ENCODE peak calls at places on chromosome 3, in ten cellular contexts. One of them, this sample, is unnamed.

GRCh38 chr3:127373701-127374625 is 86.1 kb upstream of the PRR20G start:
- DNase-seq in activated B cell treated with CpG ODN at 0.5 μM for 24 hours: no peak
- DNase-seq in ovary: no peak
- DNase-seq in foreskin fibroblast: no peak
- DNase-seq in H9: peak
- DNase-seq in HepG2: no peak
- DNase-seq in astrocyte of the spinal cord: no peak
- DNase-seq in psoas muscle: no peak
- DNase-seq in GM10248: peak
- DNase-seq in progenitor cell of endocrine pancreas: no peak
- DNase-seq in this sample: no peak

GRCh38 chr3:149971403-149972075 is 844 bp upstream of the PFN2 start:
- DNase-seq in activated B cell treated with CpG ODN at 0.5 μM for 24 hours: no peak
- DNase-seq in ovary: peak
- DNase-seq in foreskin fibroblast: peak
- DNase-seq in H9: peak
- DNase-seq in HepG2: peak
- DNase-seq in astrocyte of the spinal cord: no peak
- DNase-seq in psoas muscle: peak
- DNase-seq in GM10248: peak
- DNase-seq in progenitor cell of endocrine pancreas: no peak
- DNase-seq in this sample: no peak

GRCh38 chr3:69535613-69536012 is 149.7 kb upstream of the FRMD4B start:
- DNase-seq in activated B cell treated with CpG ODN at 0.5 μM for 24 hours: no peak
- DNase-seq in ovary: no peak
- DNase-seq in foreskin fibroblast: no peak
- DNase-seq in H9: peak
- DNase-seq in HepG2: no peak
- DNase-seq in astrocyte of the spinal cord: no peak
- DNase-seq in psoas muscle: no peak
- DNase-seq in GM10248: no peak
- DNase-seq in progenitor cell of endocrine pancreas: no peak
- DNase-seq in this sample: no peak

GRCh38 chr3:159804726-159805410 is 183.8 kb upstream of the IL12A start:
- DNase-seq in activated B cell treated with CpG ODN at 0.5 μM for 24 hours: no peak
- DNase-seq in ovary: peak
- DNase-seq in foreskin fibroblast: peak
- DNase-seq in H9: peak
- DNase-seq in HepG2: peak
- DNase-seq in astrocyte of the spinal cord: peak
- DNase-seq in psoas muscle: peak
- DNase-seq in GM10248: peak
- DNase-seq in progenitor cell of endocrine pancreas: peak
- DNase-seq in this sample: peak

GRCh38 chr3:119018690-119019463 is 15.8 kb downstream of the IGSF11 start:
- DNase-seq in activated B cell treated with CpG ODN at 0.5 μM for 24 hours: no peak
- DNase-seq in ovary: no peak
- DNase-seq in foreskin fibroblast: no peak
- DNase-seq in H9: no peak
- DNase-seq in HepG2: no peak
- DNase-seq in astrocyte of the spinal cord: no peak
- DNase-seq in psoas muscle: peak
- DNase-seq in GM10248: no peak
- DNase-seq in progenitor cell of endocrine pancreas: no peak
- DNase-seq in this sample: no peak

GRCh38 chr3:159805411-159805772 is 183.2 kb upstream of the IL12A start:
- DNase-seq in activated B cell treated with CpG ODN at 0.5 μM for 24 hours: no peak
- DNase-seq in ovary: no peak
- DNase-seq in foreskin fibroblast: no peak
- DNase-seq in H9: no peak
- DNase-seq in HepG2: no peak
- DNase-seq in astrocyte of the spinal cord: no peak
- DNase-seq in psoas muscle: no peak
- DNase-seq in GM10248: no peak
- DNase-seq in progenitor cell of endocrine pancreas: no peak
- DNase-seq in this sample: no peak

GRCh38 chr3:126512916-126513650 is 4.5 kb downstream of the UROC1 start:
- DNase-seq in activated B cell treated with CpG ODN at 0.5 μM for 24 hours: no peak
- DNase-seq in ovary: no peak
- DNase-seq in foreskin fibroblast: no peak
- DNase-seq in H9: no peak
- DNase-seq in HepG2: no peak
- DNase-seq in astrocyte of the spinal cord: no peak
- DNase-seq in psoas muscle: peak
- DNase-seq in GM10248: no peak
- DNase-seq in progenitor cell of endocrine pancreas: no peak
- DNase-seq in this sample: no peak

GRCh38 chr3:82875401-82875800 is 1114.0 kb upstream of the GBE1 start:
- DNase-seq in activated B cell treated with CpG ODN at 0.5 μM for 24 hours: no peak
- DNase-seq in ovary: no peak
- DNase-seq in foreskin fibroblast: no peak
- DNase-seq in H9: no peak
- DNase-seq in HepG2: no peak
- DNase-seq in astrocyte of the spinal cord: peak
- DNase-seq in psoas muscle: no peak
- DNase-seq in GM10248: no peak
- DNase-seq in progenitor cell of endocrine pancreas: no peak
- DNase-seq in this sample: no peak

GRCh38 chr3:151425640-151426336 is 35.1 kb downstream of the IGSF10 start:
- DNase-seq in activated B cell treated with CpG ODN at 0.5 μM for 24 hours: no peak
- DNase-seq in ovary: no peak
- DNase-seq in foreskin fibroblast: no peak
- DNase-seq in H9: no peak
- DNase-seq in HepG2: no peak
- DNase-seq in astrocyte of the spinal cord: no peak
- DNase-seq in psoas muscle: no peak
- DNase-seq in GM10248: peak
- DNase-seq in progenitor cell of endocrine pancreas: no peak
- DNase-seq in this sample: no peak

GRCh38 chr3:151423091-151423490 is 37.8 kb downstream of the IGSF10 start:
- DNase-seq in activated B cell treated with CpG ODN at 0.5 μM for 24 hours: no peak
- DNase-seq in ovary: no peak
- DNase-seq in foreskin fibroblast: no peak
- DNase-seq in H9: no peak
- DNase-seq in HepG2: no peak
- DNase-seq in astrocyte of the spinal cord: no peak
- DNase-seq in psoas muscle: no peak
- DNase-seq in GM10248: no peak
- DNase-seq in progenitor cell of endocrine pancreas: no peak
- DNase-seq in this sample: no peak

GRCh38 chr3:151428386-151428785 is 32.5 kb downstream of the IGSF10 start:
- DNase-seq in activated B cell treated with CpG ODN at 0.5 μM for 24 hours: no peak
- DNase-seq in ovary: no peak
- DNase-seq in foreskin fibroblast: no peak
- DNase-seq in H9: no peak
- DNase-seq in HepG2: no peak
- DNase-seq in astrocyte of the spinal cord: no peak
- DNase-seq in psoas muscle: no peak
- DNase-seq in GM10248: no peak
- DNase-seq in progenitor cell of endocrine pancreas: no peak
- DNase-seq in this sample: no peak

GRCh38 chr3:151421956-151422355 is 37.4 kb upstream of the P2RY12 start:
- DNase-seq in activated B cell treated with CpG ODN at 0.5 μM for 24 hours: no peak
- DNase-seq in ovary: no peak
- DNase-seq in foreskin fibroblast: no peak
- DNase-seq in H9: no peak
- DNase-seq in HepG2: no peak
- DNase-seq in astrocyte of the spinal cord: no peak
- DNase-seq in psoas muscle: no peak
- DNase-seq in GM10248: no peak
- DNase-seq in progenitor cell of endocrine pancreas: no peak
- DNase-seq in this sample: no peak

DNA sequence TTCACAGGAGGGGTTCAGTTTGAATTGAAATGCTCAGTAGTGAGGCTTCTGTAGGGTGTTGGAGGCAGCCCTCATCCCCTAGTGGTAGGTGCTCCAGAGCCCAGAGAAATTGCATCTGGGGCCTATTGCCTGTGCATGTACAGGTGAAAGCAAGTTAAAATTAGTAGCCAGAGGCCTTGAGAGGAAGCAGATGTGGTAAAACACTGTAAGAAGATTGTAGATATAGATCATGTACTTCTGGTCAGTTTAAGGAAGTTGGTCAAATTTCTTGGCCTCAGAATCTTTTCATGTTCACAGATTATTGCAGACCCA is 34.6 kb downstream of the IGSF10 start:
- DNase-seq in activated B cell treated with CpG ODN at 0.5 μM for 24 hours: no peak
- DNase-seq in ovary: no peak
- DNase-seq in foreskin fibroblast: no peak
- DNase-seq in H9: no peak
- DNase-seq in HepG2: no peak
- DNase-seq in astrocyte of the spinal cord: no peak
- DNase-seq in psoas muscle: no peak
- DNase-seq in GM10248: peak
- DNase-seq in progenitor cell of endocrine pancreas: no peak
- DNase-seq in this sample: no peak
- TF ChIP-seq CTCF in activated B cell treated with CpG ODN at 0.5 μM for 24 hours: no peak
- TF ChIP-seq CTCF in ovary: no peak
- TF ChIP-seq CTCF in foreskin fibroblast: no peak
- TF ChIP-seq CTCF in H9: peak
- TF ChIP-seq CTCF in HepG2: no peak
- TF ChIP-seq CTCF in astrocyte of the spinal cord: no peak
- TF ChIP-seq CTCF in psoas muscle: no peak
- TF ChIP-seq CTCF in GM10248: no peak
- TF ChIP-seq CTCF in progenitor cell of endocrine pancreas: peak
- TF ChIP-seq CTCF in this sample: no peak

DNA sequence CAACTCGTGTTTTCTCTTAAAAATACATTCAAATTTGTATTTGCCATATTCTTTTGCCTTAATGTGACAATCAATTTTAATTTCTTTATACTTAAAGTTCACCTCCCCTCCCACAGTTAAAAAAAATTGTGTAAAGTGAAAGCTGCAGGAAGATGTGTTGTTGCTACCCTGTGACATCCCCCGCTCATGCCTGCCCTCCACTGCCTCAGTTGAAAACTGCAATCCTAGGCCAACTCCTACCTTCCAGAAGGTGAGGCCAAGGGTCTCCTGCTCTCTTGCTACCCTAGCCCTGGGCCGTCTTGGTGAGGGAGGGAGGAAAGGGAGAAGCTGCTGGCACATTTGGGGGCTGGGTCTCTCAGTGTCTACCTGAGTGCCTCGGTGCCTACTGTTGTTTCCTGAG is 57.0 kb upstream of the CMTM7 start:
- DNase-seq in activated B cell treated with CpG ODN at 0.5 μM for 24 hours: no peak
- DNase-seq in ovary: no peak
- DNase-seq in foreskin fibroblast: no peak
- DNase-seq in H9: peak
- DNase-seq in HepG2: no peak
- DNase-seq in astrocyte of the spinal cord: no peak
- DNase-seq in psoas muscle: no peak
- DNase-seq in GM10248: peak
- DNase-seq in progenitor cell of endocrine pancreas: no peak
- DNase-seq in this sample: no peak
- TF ChIP-seq CTCF in activated B cell treated with CpG ODN at 0.5 μM for 24 hours: no peak
- TF ChIP-seq CTCF in ovary: no peak
- TF ChIP-seq CTCF in foreskin fibroblast: no peak
- TF ChIP-seq CTCF in H9: peak
- TF ChIP-seq CTCF in HepG2: peak
- TF ChIP-seq CTCF in astrocyte of the spinal cord: peak
- TF ChIP-seq CTCF in psoas muscle: no peak
- TF ChIP-seq CTCF in GM10248: peak
- TF ChIP-seq CTCF in progenitor cell of endocrine pancreas: peak
- TF ChIP-seq CTCF in this sample: peak

GRCh38 chr3:140501054-140501769 is 176.7 kb upstream of the TRIM42 start:
- DNase-seq in activated B cell treated with CpG ODN at 0.5 μM for 24 hours: no peak
- DNase-seq in ovary: no peak
- DNase-seq in foreskin fibroblast: no peak
- DNase-seq in H9: no peak
- DNase-seq in HepG2: no peak
- DNase-seq in astrocyte of the spinal cord: no peak
- DNase-seq in psoas muscle: no peak
- DNase-seq in GM10248: no peak
- DNase-seq in progenitor cell of endocrine pancreas: no peak
- DNase-seq in this sample: no peak

GRCh38 chr3:140497331-140497730 is 180.5 kb upstream of the TRIM42 start:
- DNase-seq in activated B cell treated with CpG ODN at 0.5 μM for 24 hours: no peak
- DNase-seq in ovary: no peak
- DNase-seq in foreskin fibroblast: no peak
- DNase-seq in H9: no peak
- DNase-seq in HepG2: no peak
- DNase-seq in astrocyte of the spinal cord: no peak
- DNase-seq in psoas muscle: no peak
- DNase-seq in GM10248: no peak
- DNase-seq in progenitor cell of endocrine pancreas: no peak
- DNase-seq in this sample: no peak

GRCh38 chr3:140500473-140500872 is 177.4 kb upstream of the TRIM42 start:
- DNase-seq in activated B cell treated with CpG ODN at 0.5 μM for 24 hours: no peak
- DNase-seq in ovary: no peak
- DNase-seq in foreskin fibroblast: no peak
- DNase-seq in H9: no peak
- DNase-seq in HepG2: no peak
- DNase-seq in astrocyte of the spinal cord: no peak
- DNase-seq in psoas muscle: no peak
- DNase-seq in GM10248: no peak
- DNase-seq in progenitor cell of endocrine pancreas: no peak
- DNase-seq in this sample: no peak

GRCh38 chr3:140501770-140502364 is 176.0 kb upstream of the TRIM42 start:
- DNase-seq in activated B cell treated with CpG ODN at 0.5 μM for 24 hours: no peak
- DNase-seq in ovary: no peak
- DNase-seq in foreskin fibroblast: no peak
- DNase-seq in H9: no peak
- DNase-seq in HepG2: no peak
- DNase-seq in astrocyte of the spinal cord: no peak
- DNase-seq in psoas muscle: no peak
- DNase-seq in GM10248: no peak
- DNase-seq in progenitor cell of endocrine pancreas: no peak
- DNase-seq in this sample: no peak

DNA sequence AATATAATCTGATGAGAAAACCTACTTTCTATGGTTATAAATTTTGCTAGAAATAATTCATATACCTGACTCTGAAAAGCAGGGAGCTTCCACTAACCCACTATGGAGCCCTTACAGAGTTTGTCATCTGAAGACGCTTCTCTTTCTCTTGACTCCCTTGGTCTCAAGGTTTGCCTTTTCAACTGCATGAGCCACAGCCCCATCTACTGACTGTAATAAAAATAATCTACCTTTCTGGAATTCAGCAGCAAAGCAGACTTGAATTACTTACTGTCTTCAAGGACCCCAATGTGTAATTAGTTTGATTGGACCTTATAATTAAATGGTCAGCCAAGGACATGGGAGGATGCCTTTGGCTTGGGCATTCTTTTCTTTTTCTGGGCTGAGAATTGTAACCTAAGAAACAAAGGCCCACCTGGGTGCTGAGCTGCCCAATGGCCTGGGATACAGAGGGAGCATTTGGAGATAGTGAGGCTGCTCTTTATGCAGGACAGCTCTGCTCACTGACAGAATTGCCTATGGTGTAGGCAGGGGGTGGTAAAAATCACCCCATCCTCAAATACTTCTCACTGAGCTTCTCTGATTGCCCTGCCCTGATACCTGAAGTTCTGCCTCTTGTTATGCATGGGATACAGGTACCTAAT is 178.6 kb upstream of the TRIM42 start:
- DNase-seq in activated B cell treated with CpG ODN at 0.5 μM for 24 hours: no peak
- DNase-seq in ovary: no peak
- DNase-seq in foreskin fibroblast: no peak
- DNase-seq in H9: no peak
- DNase-seq in HepG2: peak
- DNase-seq in astrocyte of the spinal cord: peak
- DNase-seq in psoas muscle: no peak
- DNase-seq in GM10248: no peak
- DNase-seq in progenitor cell of endocrine pancreas: no peak
- DNase-seq in this sample: no peak
- TF ChIP-seq CTCF in activated B cell treated with CpG ODN at 0.5 μM for 24 hours: no peak
- TF ChIP-seq CTCF in ovary: no peak
- TF ChIP-seq CTCF in foreskin fibroblast: no peak
- TF ChIP-seq CTCF in H9: peak
- TF ChIP-seq CTCF in HepG2: peak
- TF ChIP-seq CTCF in astrocyte of the spinal cord: peak
- TF ChIP-seq CTCF in psoas muscle: peak
- TF ChIP-seq CTCF in GM10248: no peak
- TF ChIP-seq CTCF in progenitor cell of endocrine pancreas: peak
- TF ChIP-seq CTCF in this sample: no peak

GRCh38 chr3:53675022-53675697 is 171.1 kb downstream of the CHDH start:
- DNase-seq in activated B cell treated with CpG ODN at 0.5 μM for 24 hours: no peak
- DNase-seq in ovary: no peak
- DNase-seq in foreskin fibroblast: no peak
- DNase-seq in H9: no peak
- DNase-seq in HepG2: no peak
- DNase-seq in astrocyte of the spinal cord: no peak
- DNase-seq in psoas muscle: no peak
- DNase-seq in GM10248: no peak
- DNase-seq in progenitor cell of endocrine pancreas: no peak
- DNase-seq in this sample: no peak

GRCh38 chr3:53674582-53674981 is 171.6 kb downstream of the CHDH start:
- DNase-seq in activated B cell treated with CpG ODN at 0.5 μM for 24 hours: no peak
- DNase-seq in ovary: no peak
- DNase-seq in foreskin fibroblast: no peak
- DNase-seq in H9: no peak
- DNase-seq in HepG2: no peak
- DNase-seq in astrocyte of the spinal cord: no peak
- DNase-seq in psoas muscle: no peak
- DNase-seq in GM10248: no peak
- DNase-seq in progenitor cell of endocrine pancreas: no peak
- DNase-seq in this sample: no peak

GRCh38 chr3:53675942-53676341 is 170.3 kb downstream of the CHDH start:
- DNase-seq in activated B cell treated with CpG ODN at 0.5 μM for 24 hours: no peak
- DNase-seq in ovary: no peak
- DNase-seq in foreskin fibroblast: no peak
- DNase-seq in H9: no peak
- DNase-seq in HepG2: no peak
- DNase-seq in astrocyte of the spinal cord: no peak
- DNase-seq in psoas muscle: no peak
- DNase-seq in GM10248: no peak
- DNase-seq in progenitor cell of endocrine pancreas: no peak
- DNase-seq in this sample: no peak

GRCh38 chr3:53680026-53680425 is 166.2 kb downstream of the CHDH start:
- DNase-seq in activated B cell treated with CpG ODN at 0.5 μM for 24 hours: no peak
- DNase-seq in ovary: peak
- DNase-seq in foreskin fibroblast: no peak
- DNase-seq in H9: no peak
- DNase-seq in HepG2: no peak
- DNase-seq in astrocyte of the spinal cord: peak
- DNase-seq in psoas muscle: peak
- DNase-seq in GM10248: no peak
- DNase-seq in progenitor cell of endocrine pancreas: no peak
- DNase-seq in this sample: no peak

DNA sequence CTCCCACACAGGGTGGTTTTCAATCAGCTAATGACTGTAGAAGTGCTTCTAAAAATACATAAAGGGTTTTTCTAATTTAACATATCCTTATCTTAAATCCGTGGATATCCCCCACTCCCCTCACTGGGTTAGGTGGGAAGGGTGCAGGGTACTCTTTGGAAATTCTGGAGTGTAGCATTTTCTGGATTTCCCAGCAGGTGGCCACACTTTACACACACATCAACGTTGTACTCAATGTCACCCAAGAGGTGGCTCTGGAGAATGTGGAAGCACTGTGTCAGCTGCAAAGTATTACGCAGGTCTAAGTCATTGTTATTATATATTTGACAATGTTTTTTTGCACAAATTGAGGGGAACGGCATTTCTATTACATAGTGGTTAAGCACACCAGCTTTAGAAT is 168.8 kb downstream of the CHDH start:
- DNase-seq in activated B cell treated with CpG ODN at 0.5 μM for 24 hours: no peak
- DNase-seq in ovary: no peak
- DNase-seq in foreskin fibroblast: no peak
- DNase-seq in H9: no peak
- DNase-seq in HepG2: peak
- DNase-seq in astrocyte of the spinal cord: no peak
- DNase-seq in psoas muscle: no peak
- DNase-seq in GM10248: no peak
- DNase-seq in progenitor cell of endocrine pancreas: no peak
- DNase-seq in this sample: no peak
- TF ChIP-seq CTCF in activated B cell treated with CpG ODN at 0.5 μM for 24 hours: no peak
- TF ChIP-seq CTCF in ovary: no peak
- TF ChIP-seq CTCF in foreskin fibroblast: no peak
- TF ChIP-seq CTCF in H9: no peak
- TF ChIP-seq CTCF in HepG2: peak
- TF ChIP-seq CTCF in astrocyte of the spinal cord: no peak
- TF ChIP-seq CTCF in psoas muscle: peak
- TF ChIP-seq CTCF in GM10248: peak
- TF ChIP-seq CTCF in progenitor cell of endocrine pancreas: peak
- TF ChIP-seq CTCF in this sample: no peak